ENCODE peak calls at places on chromosomes 7 and 10, in seven cellular contexts. One of them, this sample, is unnamed.

GRCh38 chr10:116126239-116126638 is 146.8 kb downstream of the GFRA1 start:
- DNase-seq in heart left ventricle: no peak
- DNase-seq in dorsolateral prefrontal cortex: no peak
- DNase-seq in brain microvascular endothelial cell: no peak
- DNase-seq in HFF-Myc: no peak
- DNase-seq in Caco-2: no peak
- DNase-seq in NB4: no peak
- DNase-seq in this sample: no peak

GRCh38 chr7:106217089-106217542 is 67.7 kb downstream of the NAMPT start:
- DNase-seq in heart left ventricle: peak
- DNase-seq in dorsolateral prefrontal cortex: no peak
- DNase-seq in brain microvascular endothelial cell: peak
- DNase-seq in HFF-Myc: peak
- DNase-seq in Caco-2: peak
- DNase-seq in NB4: no peak
- DNase-seq in this sample: no peak

GRCh38 chr7:44559485-44559884 is 14.2 kb downstream of the DDX56 start:
- DNase-seq in heart left ventricle: no peak
- DNase-seq in dorsolateral prefrontal cortex: no peak
- DNase-seq in brain microvascular endothelial cell: no peak
- DNase-seq in HFF-Myc: no peak
- DNase-seq in Caco-2: no peak
- DNase-seq in NB4: no peak
- DNase-seq in this sample: no peak

GRCh38 chr7:17640730-17641377 is 299.4 kb downstream of the SNX13 start:
- DNase-seq in heart left ventricle: no peak
- DNase-seq in dorsolateral prefrontal cortex: no peak
- DNase-seq in brain microvascular endothelial cell: peak
- DNase-seq in HFF-Myc: no peak
- DNase-seq in Caco-2: peak
- DNase-seq in NB4: peak
- DNase-seq in this sample: no peak

GRCh38 chr7:1229334-1229935 is 3.2 kb upstream of the UNCX start:
- DNase-seq in heart left ventricle: no peak
- DNase-seq in dorsolateral prefrontal cortex: no peak
- DNase-seq in brain microvascular endothelial cell: no peak
- DNase-seq in HFF-Myc: no peak
- DNase-seq in Caco-2: no peak
- DNase-seq in NB4: peak
- DNase-seq in this sample: no peak

GRCh38 chr10:89279449-89279869 is 22.4 kb upstream of the IFIT2 start:
- DNase-seq in heart left ventricle: peak
- DNase-seq in dorsolateral prefrontal cortex: no peak
- DNase-seq in brain microvascular endothelial cell: peak
- DNase-seq in HFF-Myc: no peak
- DNase-seq in Caco-2: no peak
- DNase-seq in NB4: no peak
- DNase-seq in this sample: no peak

GRCh38 chr7:43756368-43757072 is 2.0 kb upstream of the BLVRA start:
- DNase-seq in heart left ventricle: no peak
- DNase-seq in dorsolateral prefrontal cortex: peak
- DNase-seq in brain microvascular endothelial cell: peak
- DNase-seq in HFF-Myc: peak
- DNase-seq in Caco-2: no peak
- DNase-seq in NB4: peak
- DNase-seq in this sample: peak

GRCh38 chr10:63583397-63583796 is 62.2 kb downstream of the REEP3 start:
- DNase-seq in heart left ventricle: no peak
- DNase-seq in dorsolateral prefrontal cortex: no peak
- DNase-seq in brain microvascular endothelial cell: no peak
- DNase-seq in HFF-Myc: no peak
- DNase-seq in Caco-2: no peak
- DNase-seq in NB4: no peak
- DNase-seq in this sample: no peak

GRCh38 chr7:50728184-50728583 is 54.5 kb downstream of the GRB10 start:
- DNase-seq in heart left ventricle: no peak
- DNase-seq in dorsolateral prefrontal cortex: no peak
- DNase-seq in brain microvascular endothelial cell: peak
- DNase-seq in HFF-Myc: no peak
- DNase-seq in Caco-2: no peak
- DNase-seq in NB4: no peak
- DNase-seq in this sample: no peak

GRCh38 chr7:128112781-128113221 is 81.6 kb upstream of the LRRC4 start:
- DNase-seq in heart left ventricle: no peak
- DNase-seq in dorsolateral prefrontal cortex: no peak
- DNase-seq in brain microvascular endothelial cell: no peak
- DNase-seq in HFF-Myc: no peak
- DNase-seq in Caco-2: no peak
- DNase-seq in NB4: peak
- DNase-seq in this sample: no peak

GRCh38 chr7:90474284-90475210 is 5.1 kb downstream of the PTTG1IP2 start:
- DNase-seq in heart left ventricle: no peak
- DNase-seq in dorsolateral prefrontal cortex: peak
- DNase-seq in brain microvascular endothelial cell: peak
- DNase-seq in HFF-Myc: peak
- DNase-seq in Caco-2: no peak
- DNase-seq in NB4: no peak
- DNase-seq in this sample: peak

GRCh38 chr7:477626-478220 is 41.9 kb downstream of the PDGFA start:
- DNase-seq in heart left ventricle: peak
- DNase-seq in dorsolateral prefrontal cortex: no peak
- DNase-seq in brain microvascular endothelial cell: no peak
- DNase-seq in HFF-Myc: no peak
- DNase-seq in Caco-2: no peak
- DNase-seq in NB4: no peak
- DNase-seq in this sample: no peak

GRCh38 chr7:157691521-157692155 is 354.8 kb downstream of the DNAJB6 start:
- DNase-seq in heart left ventricle: peak
- DNase-seq in dorsolateral prefrontal cortex: no peak
- DNase-seq in brain microvascular endothelial cell: no peak
- DNase-seq in HFF-Myc: no peak
- DNase-seq in Caco-2: no peak
- DNase-seq in NB4: peak
- DNase-seq in this sample: no peak

GRCh38 chr10:86905429-86905828 is 52.0 kb downstream of the MMRN2 start:
- DNase-seq in heart left ventricle: no peak
- DNase-seq in dorsolateral prefrontal cortex: no peak
- DNase-seq in brain microvascular endothelial cell: no peak
- DNase-seq in HFF-Myc: no peak
- DNase-seq in Caco-2: no peak
- DNase-seq in NB4: no peak
- DNase-seq in this sample: no peak

GRCh38 chr7:121872831-121873764 is at the start of gene PTPRZ1:
- DNase-seq in heart left ventricle: no peak
- DNase-seq in dorsolateral prefrontal cortex: peak
- DNase-seq in brain microvascular endothelial cell: no peak
- DNase-seq in HFF-Myc: no peak
- DNase-seq in Caco-2: peak
- DNase-seq in NB4: no peak
- DNase-seq in this sample: no peak
- H3K4me3 ChIP-seq in heart left ventricle: peak
- H3K4me3 ChIP-seq in dorsolateral prefrontal cortex: peak
- H3K4me3 ChIP-seq in brain microvascular endothelial cell: peak
- H3K4me3 ChIP-seq in HFF-Myc: peak
- H3K4me3 ChIP-seq in Caco-2: peak
- H3K4me3 ChIP-seq in NB4: no peak
- H3K4me3 ChIP-seq in this sample: peak

GRCh38 chr10:124670849-124671248 is 73.3 kb downstream of the FAM53B start:
- DNase-seq in heart left ventricle: no peak
- DNase-seq in dorsolateral prefrontal cortex: peak
- DNase-seq in brain microvascular endothelial cell: no peak
- DNase-seq in HFF-Myc: no peak
- DNase-seq in Caco-2: no peak
- DNase-seq in NB4: no peak
- DNase-seq in this sample: no peak
- H3K4me3 ChIP-seq in heart left ventricle: no peak
- H3K4me3 ChIP-seq in dorsolateral prefrontal cortex: no peak
- H3K4me3 ChIP-seq in brain microvascular endothelial cell: no peak
- H3K4me3 ChIP-seq in HFF-Myc: no peak
- H3K4me3 ChIP-seq in Caco-2: no peak
- H3K4me3 ChIP-seq in NB4: no peak
- H3K4me3 ChIP-seq in this sample: no peak

GRCh38 chr7:129866251-129866650 is 86.5 kb downstream of the UBE2H start:
- DNase-seq in heart left ventricle: no peak
- DNase-seq in dorsolateral prefrontal cortex: no peak
- DNase-seq in brain microvascular endothelial cell: no peak
- DNase-seq in HFF-Myc: no peak
- DNase-seq in Caco-2: no peak
- DNase-seq in NB4: no peak
- DNase-seq in this sample: no peak

GRCh38 chr7:129865093-129865931 is 87.4 kb downstream of the UBE2H start:
- DNase-seq in heart left ventricle: no peak
- DNase-seq in dorsolateral prefrontal cortex: no peak
- DNase-seq in brain microvascular endothelial cell: no peak
- DNase-seq in HFF-Myc: no peak
- DNase-seq in Caco-2: no peak
- DNase-seq in NB4: no peak
- DNase-seq in this sample: no peak

GRCh38 chr7:129864042-129864441 is 88.7 kb downstream of the UBE2H start:
- DNase-seq in heart left ventricle: peak
- DNase-seq in dorsolateral prefrontal cortex: peak
- DNase-seq in brain microvascular endothelial cell: no peak
- DNase-seq in HFF-Myc: no peak
- DNase-seq in Caco-2: no peak
- DNase-seq in NB4: no peak
- DNase-seq in this sample: no peak

GRCh38 chr7:129862672-129863071 is 90.1 kb downstream of the UBE2H start:
- DNase-seq in heart left ventricle: peak
- DNase-seq in dorsolateral prefrontal cortex: no peak
- DNase-seq in brain microvascular endothelial cell: no peak
- DNase-seq in HFF-Myc: no peak
- DNase-seq in Caco-2: no peak
- DNase-seq in NB4: no peak
- DNase-seq in this sample: no peak

GRCh38 chr7:129865932-129866214 is 86.9 kb downstream of the UBE2H start:
- DNase-seq in heart left ventricle: no peak
- DNase-seq in dorsolateral prefrontal cortex: no peak
- DNase-seq in brain microvascular endothelial cell: no peak
- DNase-seq in HFF-Myc: no peak
- DNase-seq in Caco-2: no peak
- DNase-seq in NB4: no peak
- DNase-seq in this sample: no peak
- H3K4me3 ChIP-seq in heart left ventricle: no peak
- H3K4me3 ChIP-seq in dorsolateral prefrontal cortex: no peak
- H3K4me3 ChIP-seq in brain microvascular endothelial cell: no peak
- H3K4me3 ChIP-seq in HFF-Myc: no peak
- H3K4me3 ChIP-seq in Caco-2: no peak
- H3K4me3 ChIP-seq in NB4: no peak
- H3K4me3 ChIP-seq in this sample: no peak

GRCh38 chr10:1043532-1043995 is 5.4 kb downstream of the IDI1 start:
- DNase-seq in heart left ventricle: peak
- DNase-seq in dorsolateral prefrontal cortex: no peak
- DNase-seq in brain microvascular endothelial cell: no peak
- DNase-seq in HFF-Myc: no peak
- DNase-seq in Caco-2: no peak
- DNase-seq in NB4: no peak
- DNase-seq in this sample: no peak
- H3K4me3 ChIP-seq in heart left ventricle: no peak
- H3K4me3 ChIP-seq in dorsolateral prefrontal cortex: peak
- H3K4me3 ChIP-seq in brain microvascular endothelial cell: no peak
- H3K4me3 ChIP-seq in HFF-Myc: no peak
- H3K4me3 ChIP-seq in Caco-2: no peak
- H3K4me3 ChIP-seq in NB4: no peak
- H3K4me3 ChIP-seq in this sample: no peak

This sample was measured in AG04449.